ENCODE peak calls at places on chromosomes 16 and 17, in ten cellular contexts. Y is pancreas; T is astrocyte of the cerebellum; Z is CD4-positive, alpha-beta memory T cell; I is transverse colon; J is PC-3; S is stomach; O is AG04449; H is mammary epithelial cell; F is HL-60. C is an unnamed sample.

GRCh38 chr16:56451753-56452689 is 667 bp downstream of the OGFOD1 start:
- DNase-seq in S (no peak), I (peak), Z (no peak), Y (peak), O (no peak), T (no peak), J (peak), H (peak), F (peak), C (no peak)

GRCh38 chr16:88626646-88627045 is 11.7 kb upstream of the IL17C start:
- DNase-seq in S (no peak), T (no peak), J (no peak), O (no peak), Y (no peak), I (no peak), Z (peak), H (no peak), F (no peak), C (no peak)

GRCh38 chr16:10971560-10971961 is 27.2 kb downstream of the CLEC16A start:
- DNase-seq in Y (no peak), I (peak), H (peak), S (no peak), J (peak), O (peak), F (no peak), T (peak), Z (no peak), C (no peak)

GRCh38 chr16:75317101-75317522 is 65.7 kb upstream of the BCAR1 start:
- DNase-seq in T (no peak), Z (no peak), I (no peak), S (no peak), Y (no peak), H (no peak), O (no peak), J (no peak), F (no peak), C (no peak)

GRCh38 chr17:32033223-32033622 is 26.0 kb downstream of the LRRC37B start:
- DNase-seq in H (no peak), Y (no peak), S (no peak), T (no peak), O (no peak), I (no peak), J (no peak), Z (no peak), F (no peak), C (no peak)

GRCh38 chr16:57167951-57168350 is 17.9 kb downstream of the PSME3IP1 start:
- DNase-seq in F (peak), I (no peak), Y (no peak), T (peak), O (peak), H (peak), J (peak), S (no peak), Z (peak), C (no peak)

GRCh38 chr17:78879679-78880186 is 23.3 kb downstream of the CEP295NL start:
- DNase-seq in Z (no peak), H (peak), I (peak), T (peak), J (no peak), Y (peak), S (no peak), O (peak), F (no peak), C (peak)

GRCh38 chr17:35486920-35487727 is 38.6 kb upstream of the SLFN13 start:
- DNase-seq in S (peak), Y (peak), F (peak), H (peak), Z (peak), I (peak), J (no peak), T (no peak), O (no peak), C (peak)

GRCh38 chr17:12195418-12195817 is 174.7 kb downstream of the MAP2K4 start:
- DNase-seq in F (no peak), J (no peak), T (no peak), I (no peak), Y (no peak), O (no peak), H (no peak), Z (no peak), S (no peak), C (no peak)

GRCh38 chr17:79045001-79045729 is 21.2 kb downstream of the C1QTNF1 start:
- DNase-seq in Y (no peak), Z (no peak), T (no peak), F (no peak), J (no peak), S (no peak), O (no peak), H (no peak), I (no peak), C (no peak)

DNA sequence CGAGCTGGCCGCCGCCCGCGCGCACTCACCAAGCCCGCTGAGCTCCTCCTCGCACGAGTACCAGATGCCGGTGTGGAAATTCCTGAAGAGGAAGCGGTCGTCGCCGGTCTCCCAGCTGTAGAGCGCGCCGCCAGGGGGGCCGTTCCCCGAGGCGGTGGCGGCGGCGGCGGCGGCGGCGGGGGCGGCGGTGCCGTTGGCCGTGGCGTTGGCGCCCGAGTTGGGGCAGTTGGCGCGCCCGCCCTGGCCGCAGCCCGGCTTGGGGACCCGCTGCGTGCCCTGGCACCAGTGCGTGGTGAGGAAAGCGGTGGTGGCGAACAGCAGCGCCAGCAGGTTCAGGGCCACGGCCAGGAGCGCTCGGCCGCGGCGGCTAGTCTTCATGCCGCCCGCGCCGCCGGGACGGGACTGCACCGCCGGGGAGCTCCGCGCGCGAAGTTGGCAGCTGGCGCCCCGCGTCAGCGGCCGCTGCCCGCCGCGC is 430 bp downstream of the GSG1L start:
- DNase-seq in I (no peak), Z (no peak), J (no peak), S (no peak), H (no peak), T (no peak), Y (no peak), F (peak), O (no peak), C (no peak)
- H3K4me3 ChIP-seq in I (peak), Z (no peak), J (no peak), S (peak), H (no peak), T (peak), Y (peak), F (peak), O (no peak), C (peak)

DNA sequence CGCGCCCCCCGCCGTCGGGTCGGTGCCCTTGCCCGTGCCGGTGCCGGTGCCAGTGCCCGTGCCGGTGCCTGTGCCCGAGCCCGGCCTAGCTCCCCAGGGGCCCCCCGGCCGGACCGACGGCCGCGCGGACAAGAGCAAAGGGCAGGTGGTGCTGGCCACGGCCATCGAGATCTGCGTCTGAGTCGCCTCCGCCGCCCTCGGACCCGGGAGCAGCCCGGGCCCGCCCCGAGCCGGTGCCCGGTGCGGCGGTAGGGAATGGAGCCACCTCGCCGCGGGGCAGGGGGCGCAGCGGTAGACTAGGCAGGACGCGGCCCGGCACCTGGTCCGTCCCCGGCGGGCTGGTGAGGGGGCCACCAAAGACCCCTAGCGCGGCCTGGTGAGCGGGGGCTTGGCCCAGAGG is 28.4 kb downstream of the SBK1 start:
- DNase-seq in O (no peak), T (no peak), S (no peak), I (no peak), Z (no peak), Y (no peak), J (no peak), H (no peak), F (no peak), C (no peak)
- H3K4me3 ChIP-seq in O (no peak), T (no peak), S (no peak), I (no peak), Z (no peak), Y (no peak), J (no peak), H (no peak), F (no peak), C (no peak)

DNA sequence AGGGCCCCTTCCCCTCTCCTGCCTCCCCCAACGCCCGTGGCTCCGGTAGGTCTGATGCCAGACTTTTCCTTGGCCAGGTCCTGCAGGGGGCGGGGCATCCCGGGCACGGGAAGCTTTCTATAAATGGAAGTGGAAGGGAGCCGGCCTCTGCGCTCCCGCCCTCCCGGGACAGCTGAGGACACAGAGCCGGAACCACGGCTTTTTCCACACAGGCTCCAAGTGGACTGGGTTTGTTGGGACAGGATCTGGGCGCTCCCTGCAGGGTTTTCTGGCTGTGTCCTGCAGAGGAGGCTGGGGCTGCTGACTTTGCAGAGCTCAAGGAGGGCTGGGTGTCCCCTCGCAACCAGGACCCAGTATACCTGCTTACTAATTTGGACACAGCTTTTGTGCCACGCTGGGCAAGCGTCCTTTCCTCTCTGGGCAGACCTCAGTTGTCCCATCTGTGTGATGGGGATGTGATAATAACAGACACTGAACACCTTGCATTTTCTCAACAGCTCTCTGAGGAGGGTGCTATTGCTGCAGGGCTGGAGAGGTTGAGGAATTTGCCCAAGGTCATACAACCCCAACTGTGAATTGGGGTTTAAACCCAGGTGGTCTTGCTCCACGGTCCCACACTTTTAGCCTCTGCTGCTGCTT is 1.8 kb downstream of the TNS4 start:
- DNase-seq in O (no peak), H (peak), S (peak), I (peak), Y (peak), J (peak), F (no peak), Z (no peak), T (no peak), C (peak)
- H3K4me3 ChIP-seq in O (no peak), H (peak), S (peak), I (peak), Y (no peak), J (peak), F (no peak), Z (no peak), T (no peak), C (peak)

DNA sequence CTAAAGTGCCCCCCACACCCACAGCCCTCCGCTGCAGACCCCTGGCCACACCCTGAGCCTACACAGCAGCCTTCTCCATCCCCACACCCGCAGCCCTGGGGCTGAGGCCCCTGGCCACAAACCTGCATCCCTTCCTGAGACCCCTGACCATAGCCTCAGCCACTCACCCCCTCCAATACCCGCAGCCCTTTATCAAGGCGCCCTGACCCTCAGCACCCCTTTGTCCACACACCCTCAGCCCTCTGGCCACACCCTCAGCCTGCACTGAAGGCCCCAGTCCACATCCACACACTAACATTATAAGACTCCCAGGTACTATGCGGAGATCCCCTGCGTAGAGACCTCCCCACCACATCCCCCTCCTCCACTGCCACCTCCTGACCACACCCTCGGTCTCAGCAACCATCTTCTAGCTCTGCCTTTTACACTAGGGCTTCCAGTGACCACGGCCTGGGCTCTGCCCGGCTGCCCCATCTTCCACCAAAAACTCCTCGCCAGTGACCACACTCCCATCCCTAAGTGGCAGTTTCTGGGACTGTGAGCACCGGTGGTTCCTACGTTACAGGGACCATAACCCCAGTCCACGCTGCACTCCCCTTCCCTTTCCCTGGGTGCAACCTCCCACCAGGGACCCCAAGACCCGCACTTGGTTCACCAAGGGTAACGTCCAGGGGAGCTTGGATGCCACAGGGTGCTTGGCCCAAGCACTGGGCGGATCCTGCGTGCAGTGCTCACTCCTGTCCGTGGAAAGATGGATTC is 818 bp downstream of the TPPP3 start:
- DNase-seq in S (no peak), F (no peak), I (no peak), J (no peak), T (no peak), O (no peak), Y (no peak), Z (no peak), H (no peak), C (peak)
- H3K4me3 ChIP-seq in S (peak), F (no peak), I (peak), J (no peak), T (peak), O (no peak), Y (peak), Z (no peak), H (no peak), C (peak)

GRCh38 chr16:51154271-51155171 is 3.5 kb upstream of the SALL1 start:
- DNase-seq in I (no peak), O (no peak), H (no peak), S (no peak), F (no peak), Z (no peak), J (no peak), Y (no peak), T (no peak), C (no peak)

GRCh38 chr16:51151951-51152663 is 1.0 kb upstream of the SALL1 start:
- DNase-seq in T (peak), Z (no peak), O (no peak), I (peak), J (no peak), F (no peak), Y (peak), S (peak), H (no peak), C (no peak)

GRCh38 chr16:51155199-51155607 is 4.1 kb upstream of the SALL1 start:
- DNase-seq in F (no peak), O (no peak), T (no peak), I (no peak), J (no peak), Z (no peak), H (no peak), Y (no peak), S (no peak), C (no peak)

GRCh38 chr16:51152691-51153261 is 1.7 kb upstream of the SALL1 start:
- DNase-seq in Y (no peak), O (no peak), Z (no peak), T (no peak), F (no peak), J (no peak), H (no peak), I (no peak), S (no peak), C (no peak)

DNA sequence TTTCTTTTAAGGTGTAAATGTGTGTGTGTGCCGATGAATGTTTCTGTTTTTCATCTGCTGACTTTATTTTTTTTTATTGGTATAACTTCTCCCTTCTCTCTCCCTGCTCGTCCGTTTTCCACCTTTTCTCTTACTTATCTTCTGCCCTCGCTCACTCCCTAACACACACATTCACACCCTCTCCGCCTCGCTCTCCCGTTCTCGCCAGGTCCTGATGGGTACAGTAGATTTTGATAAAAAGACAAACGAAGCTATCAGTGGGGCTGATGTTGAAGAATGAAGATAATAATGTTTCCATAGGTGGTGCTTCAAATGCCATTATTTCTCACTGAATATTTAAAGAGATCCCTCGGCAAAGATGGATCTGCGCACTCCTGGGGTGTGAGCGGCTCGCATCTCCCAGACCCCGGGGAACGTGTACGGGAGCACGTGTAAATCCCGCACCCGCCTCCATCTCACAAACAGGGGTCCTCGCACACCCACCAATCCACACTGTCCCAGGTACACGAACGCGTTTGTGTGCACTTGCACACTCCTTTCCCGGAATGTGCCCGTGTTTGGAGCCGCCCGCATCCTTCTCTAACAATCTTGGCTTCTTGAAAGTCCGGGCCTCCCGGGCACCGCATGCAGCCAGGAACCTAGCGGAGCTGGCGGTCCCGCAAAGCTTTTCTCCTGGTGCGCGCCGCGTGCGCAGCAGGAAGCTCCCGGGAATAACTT is 2.4 kb upstream of the SALL1 start:
- DNase-seq in T (no peak), O (no peak), S (no peak), Y (no peak), I (no peak), H (no peak), F (no peak), Z (no peak), J (no peak), C (no peak)
- H3K4me3 ChIP-seq in T (peak), O (peak), S (peak), Y (no peak), I (no peak), H (no peak), F (no peak), Z (no peak), J (no peak), C (peak)

GRCh38 chr17:50920041-50920410 is 53.9 kb upstream of the TOB1 start:
- DNase-seq in T (no peak), J (peak), O (no peak), F (no peak), H (no peak), Z (no peak), S (no peak), Y (no peak), I (no peak), C (no peak)
- H3K4me3 ChIP-seq in T (no peak), J (peak), O (no peak), F (no peak), H (no peak), Z (peak), S (no peak), Y (no peak), I (peak), C (no peak)

GRCh38 chr16:86498661-86499493 is 11.4 kb upstream of the FOXF1 start:
- DNase-seq in Y (no peak), Z (peak), O (no peak), H (no peak), J (no peak), I (no peak), F (no peak), S (no peak), T (no peak), C (no peak)
- H3K4me3 ChIP-seq in Y (no peak), Z (no peak), O (no peak), H (no peak), J (no peak), I (peak), F (no peak), S (peak), T (no peak), C (peak)

GRCh38 chr16:83926726-83927397 is 26.2 kb upstream of the OSGIN1 start:
- DNase-seq in T (peak), Y (peak), O (no peak), H (peak), Z (no peak), F (peak), J (peak), S (peak), I (peak), C (peak)
- H3K4me3 ChIP-seq in T (no peak), Y (no peak), O (peak), H (peak), Z (no peak), F (no peak), J (peak), S (peak), I (peak), C (peak)

C was measured in suprapubic skin.